ENCODE peak calls at places on chromosomes 4 and X, in four cellular contexts. V is neuronal stem cell, Y is trophoblast cell, R is mesenchymal stem cell. I is an unnamed sample.
A peak's percentile ranks its signal among the peaks of the same experiment; 100 is the strongest.

GRCh38 chrX:100407784-100408642 is 2.1 kb downstream of the PCDH19 start:
- DNase-seq in V (no peak), Y (no peak), R (no peak), I (no peak)

GRCh38 chrX:101658661-101659477 is 781 bp downstream of the ARMCX2 start:
- DNase-seq in V (peak; percentile 41), Y (peak; percentile 18), R (peak; percentile 62), I (peak; percentile 40)

GRCh38 chr4:163344147-163345050 is 707 bp downstream of the NPY5R start:
- DNase-seq in V (no peak), Y (no peak), R (peak; percentile 23), I (no peak)

GRCh38 chrX:101691823-101692222 is 32.2 kb upstream of the ARMCX2 start:
- DNase-seq in V (no peak), Y (no peak), R (no peak), I (no peak)

GRCh38 chrX:154305481-154306205 is 10.0 kb downstream of the TKTL1 start:
- DNase-seq in V (no peak), Y (no peak), R (no peak), I (no peak)

GRCh38 chr4:87853108-87853507 is 20.3 kb downstream of the MEPE start:
- DNase-seq in V (peak; percentile 17), Y (no peak), R (peak; percentile 52), I (peak; percentile 51)

GRCh38 chr4:30642520-30642919 is 77.6 kb upstream of the PCDH7 start:
- DNase-seq in V (no peak), Y (no peak), R (no peak), I (no peak)

GRCh38 chr4:178070155-178070554 is 627.9 kb upstream of the AGA start:
- DNase-seq in V (no peak), Y (no peak), R (no peak), I (no peak)

GRCh38 chr4:108533245-108533844 is 87.0 kb upstream of the RPL34 start:
- DNase-seq in V (no peak), Y (no peak), R (no peak), I (no peak)

GRCh38 chrX:155662297-155662696 is 49.5 kb upstream of the TMLHE start:
- DNase-seq in V (no peak), Y (no peak), R (peak; percentile 0), I (no peak)

GRCh38 chr4:163419074-163419473 is 54.5 kb downstream of the TKTL2 start:
- DNase-seq in V (no peak), Y (no peak), R (no peak), I (no peak)

GRCh38 chr4:153564630-153565525 is 98.7 kb downstream of the TMEM131L start:
- DNase-seq in V (peak; percentile 65), Y (no peak), R (peak; percentile 58), I (peak; percentile 60)

GRCh38 chr4:73922766-73923630 is 53.8 kb downstream of the CXCL1 start:
- DNase-seq in V (no peak), Y (no peak), R (peak; percentile 54), I (peak; percentile 59)

GRCh38 chr4:124635331-124635730 is 77.2 kb downstream of the ANKRD50 start:
- DNase-seq in V (no peak), Y (no peak), R (no peak), I (no peak)

DNA sequence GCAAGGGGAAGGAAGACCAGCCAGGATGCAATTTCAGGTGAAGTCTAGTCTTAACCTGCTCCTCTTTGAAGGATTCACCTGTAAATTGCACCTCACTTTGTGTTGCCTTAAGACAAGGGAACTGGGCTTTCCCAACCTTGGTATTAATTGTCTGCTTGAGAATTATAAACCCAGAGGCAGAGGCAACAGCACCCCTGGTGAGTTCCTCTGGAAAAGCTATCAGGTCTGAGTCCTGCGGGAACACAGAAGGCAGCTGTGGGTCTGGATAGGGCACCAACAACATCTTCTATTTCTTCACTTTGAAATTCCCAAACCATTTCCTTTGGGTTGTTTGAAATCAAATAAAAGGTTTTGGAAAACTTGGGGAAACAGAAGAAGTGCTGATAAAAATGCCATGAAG is 109.2 kb upstream of the NPY2R start:
- DNase-seq in V (no peak), Y (no peak), R (no peak), I (no peak)
- H4K8ac ChIP-seq in V (no peak overlapping the region), Y (no peak overlapping the region), R (no peak overlapping the region), I (no peak overlapping the region)

GRCh38 chrX:48003367-48003757 is 427 bp downstream of the ZNF182 start:
- DNase-seq in V (no peak), Y (no peak), R (no peak), I (no peak)
- H4K8ac ChIP-seq in V (no peak overlapping the region), Y (peak overlapping the region; percentile 57), R (peak overlapping the region; percentile 82), I (peak overlapping the region; percentile 87)

GRCh38 chr4:11525085-11525484 is 96.4 kb upstream of the HS3ST1 start:
- DNase-seq in V (no peak), Y (no peak), R (peak; percentile 23), I (peak; percentile 10)
- H4K8ac ChIP-seq in V (no peak overlapping the region), Y (no peak overlapping the region), R (no peak overlapping the region), I (no peak overlapping the region)

DNA sequence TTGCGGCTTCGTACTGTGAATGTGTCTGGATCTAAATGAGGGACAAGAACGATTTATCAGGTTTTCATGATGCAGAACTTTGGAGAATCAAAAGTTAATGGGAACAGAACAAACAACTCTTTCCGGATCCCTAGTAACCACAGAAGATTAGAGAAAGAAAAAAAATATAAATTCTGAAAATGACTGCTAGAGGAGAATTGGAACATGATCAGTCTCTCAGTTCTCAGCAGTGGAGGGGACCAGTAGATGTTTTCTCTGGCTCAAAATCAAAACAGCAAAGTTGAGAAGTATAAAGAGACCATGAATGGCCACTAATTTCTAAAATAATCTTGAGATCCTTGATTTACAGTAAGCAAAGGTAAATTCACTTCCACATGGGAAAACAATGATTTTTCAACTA is 38.1 kb upstream of the GK2 start:
- DNase-seq in V (no peak), Y (no peak), R (no peak), I (no peak)
- H4K8ac ChIP-seq in V (no peak overlapping the region), Y (no peak overlapping the region), R (no peak overlapping the region), I (no peak overlapping the region)

DNA sequence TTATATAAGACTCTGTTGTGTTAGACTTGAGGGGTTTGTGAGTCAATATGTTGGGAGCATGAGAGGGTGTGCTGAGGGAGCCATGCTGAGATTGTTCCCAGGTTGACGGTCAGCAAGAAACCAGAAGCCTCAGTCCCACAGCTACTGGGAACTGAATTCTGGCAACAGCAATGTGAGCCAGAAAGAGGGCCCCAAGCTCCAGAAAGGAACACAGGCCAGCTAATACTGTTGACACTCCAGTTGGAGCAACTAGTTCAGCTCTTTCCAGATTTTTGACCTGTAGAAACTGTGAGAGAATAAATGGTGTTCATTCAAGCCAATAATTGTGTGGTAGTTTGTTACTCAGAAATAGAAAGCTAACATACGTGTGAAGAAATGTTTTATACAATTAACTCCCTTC is 17.1 kb downstream of the ADH1A start:
- DNase-seq in V (no peak), Y (no peak), R (no peak), I (no peak)
- H4K8ac ChIP-seq in V (no peak overlapping the region), Y (no peak overlapping the region), R (no peak overlapping the region), I (no peak overlapping the region)

GRCh38 chrX:48003758-48004457 is at the start of gene ZNF182:
- DNase-seq in V (peak; percentile 85), Y (peak; percentile 85), R (peak; percentile 88), I (peak; percentile 83)
- H4K8ac ChIP-seq in V (no peak within 1 kb of the TSS), Y (peak within 1 kb of the TSS; percentile 57), R (peak within 1 kb of the TSS; percentile 82), I (peak within 1 kb of the TSS; percentile 87)

GRCh38 chr4:15476396-15476795 is 6.7 kb downstream of the CC2D2A start:
- DNase-seq in V (no peak), Y (no peak), R (no peak), I (no peak)

GRCh38 chr4:15479089-15479912 is 9.6 kb downstream of the CC2D2A start:
- DNase-seq in V (peak; percentile 80), Y (peak; percentile 58), R (peak; percentile 91), I (peak; percentile 89)

GRCh38 chr4:15482346-15482745 is 12.7 kb downstream of the CC2D2A start:
- DNase-seq in V (no peak), Y (no peak), R (no peak), I (no peak)

GRCh38 chr4:15479913-15480185 is 10.2 kb downstream of the CC2D2A start:
- DNase-seq in V (no peak), Y (no peak), R (peak; percentile 83), I (peak; percentile 91)

DNA sequence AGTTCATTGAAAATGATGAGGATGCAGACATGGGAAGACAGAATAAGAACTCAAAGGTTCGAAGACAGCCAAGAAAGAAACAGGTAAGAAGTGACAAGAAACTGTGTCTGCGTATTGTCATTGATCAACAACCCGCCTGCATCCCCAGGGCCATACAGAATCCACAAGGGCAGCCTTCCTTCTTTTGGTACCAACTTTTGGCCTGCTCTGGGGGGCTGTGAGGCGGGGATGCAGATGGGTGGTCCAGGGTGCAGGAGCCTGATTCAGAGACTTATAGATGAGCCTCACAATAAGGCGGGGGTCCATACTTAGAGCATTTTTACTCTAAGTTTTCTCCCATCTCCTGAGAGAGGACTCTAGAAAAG is 9.0 kb downstream of the CC2D2A start:
- DNase-seq in V (no peak), Y (no peak), R (no peak), I (no peak)
- H4K8ac ChIP-seq in V (no peak overlapping the region), Y (no peak overlapping the region), R (no peak overlapping the region), I (no peak overlapping the region)

GRCh38 chr4:183906736-183907651 is 1.9 kb downstream of the STOX2 start:
- DNase-seq in V (peak; percentile 48), Y (no peak), R (peak; percentile 27), I (no peak)
- H4K8ac ChIP-seq in V (no peak overlapping the region), Y (peak overlapping the region; percentile 67), R (no peak overlapping the region), I (no peak overlapping the region)

DNA sequence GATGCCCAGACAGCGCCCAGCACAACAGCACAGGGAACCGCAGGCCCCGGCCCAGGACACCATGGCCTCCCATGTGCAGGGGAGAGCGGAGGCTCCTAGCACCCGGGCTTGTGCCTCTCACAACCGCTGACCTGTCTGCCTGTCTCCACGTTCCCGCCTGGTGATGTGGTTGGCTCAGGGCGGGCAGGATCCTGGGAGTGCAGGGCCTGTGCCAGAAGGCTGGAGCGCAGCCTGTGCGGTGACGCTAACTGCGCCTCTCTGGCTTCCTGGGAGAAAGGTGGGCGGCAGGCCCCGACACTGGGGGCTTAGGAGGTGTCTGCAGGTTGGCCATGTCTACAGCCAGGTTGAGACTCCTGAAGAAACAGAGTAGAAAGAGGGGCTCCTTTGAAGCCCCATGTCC is 48.7 kb downstream of the CPZ start:
- DNase-seq in V (no peak), Y (no peak), R (no peak), I (no peak)
- H4K8ac ChIP-seq in V (no peak overlapping the region), Y (no peak overlapping the region), R (no peak overlapping the region), I (no peak overlapping the region)